ENCODE peak calls at places on chromosome 3, in four cellular contexts. X, K, Q and G are unnamed samples.

GRCh38 chr3:137121704-137122314 is 164.0 kb downstream of the IL20RB start:
- DNase-seq in X (no peak), K (no peak), Q (peak; percentile 10), G (no peak)

GRCh38 chr3:134885877-134886621 is 91.0 kb downstream of the EPHB1 start:
- DNase-seq in X (no peak), K (no peak), Q (no peak), G (no peak)

GRCh38 chr3:7585052-7585451 is 724.1 kb downstream of the GRM7 start:
- DNase-seq in X (no peak), K (no peak), Q (no peak), G (no peak)

GRCh38 chr3:149007567-149008257 is 16.4 kb downstream of the GYG1 start:
- DNase-seq in X (no peak), K (no peak), Q (no peak), G (no peak)

GRCh38 chr3:37181766-37182165 is 7.4 kb upstream of the LRRFIP2 start:
- DNase-seq in X (no peak), K (no peak), Q (no peak), G (no peak)

GRCh38 chr3:194938845-194939531 is 253.3 kb downstream of the FAM43A start:
- DNase-seq in X (no peak), K (peak; percentile 44), Q (peak; percentile 37), G (no peak)

GRCh38 chr3:45644467-45645201 is 44.6 kb upstream of the SACM1L start:
- DNase-seq in X (no peak), K (no peak), Q (no peak), G (no peak)

GRCh38 chr3:112633191-112633590 is 7.8 kb downstream of the CCDC80 start:
- DNase-seq in X (no peak), K (no peak), Q (no peak), G (no peak)

GRCh38 chr3:188574885-188575284 is 420.9 kb downstream of the LPP start:
- DNase-seq in X (no peak), K (no peak), Q (no peak), G (no peak)

GRCh38 chr3:129845956-129846355 is 47.6 kb downstream of the TMCC1 start:
- DNase-seq in X (no peak), K (no peak), Q (no peak), G (no peak)

GRCh38 chr3:172201136-172201989 is 162.0 kb downstream of the FNDC3B start:
- DNase-seq in X (peak; percentile 68), K (no peak), Q (peak; percentile 74), G (no peak)

GRCh38 chr3:186414735-186415419 is 52.8 kb upstream of the DGKG start:
- DNase-seq in X (no peak), K (no peak), Q (peak; percentile 30), G (no peak)

GRCh38 chr3:161444678-161445077 is 51.9 kb upstream of the OTOL1 start:
- DNase-seq in X (no peak), K (no peak), Q (no peak), G (no peak)

GRCh38 chr3:126934149-126934548 is 48.8 kb upstream of the PLXNA1 start:
- DNase-seq in X (peak; percentile 8), K (no peak), Q (no peak), G (no peak)

GRCh38 chr3:89702404-89702803 is 595.0 kb downstream of the EPHA3 start:
- DNase-seq in X (no peak), K (no peak), Q (no peak), G (no peak)

GRCh38 chr3:74129056-74129455 is 485.4 kb downstream of the CNTN3 start:
- DNase-seq in X (no peak), K (no peak), Q (no peak), G (no peak)

GRCh38 chr3:41199866-41200668 is 762 bp downstream of the CTNNB1 start:
- DNase-seq in X (peak; percentile 22), K (no peak), Q (peak; percentile 44), G (peak; percentile 14)

GRCh38 chr3:7709383-7710082 is 792.1 kb upstream of the LMCD1 start:
- DNase-seq in X (no peak), K (no peak), Q (no peak), G (no peak)

GRCh38 chr3:73188707-73189106 is 127.2 kb downstream of the EBLN2 start:
- DNase-seq in X (no peak), K (no peak), Q (no peak), G (no peak)

GRCh38 chr3:67291287-67292252 is 293.5 kb downstream of the KBTBD8 start:
- DNase-seq in X (no peak), K (no peak), Q (no peak), G (no peak)

GRCh38 chr3:122858373-122858772 is 63.5 kb downstream of the SLC49A4 start:
- DNase-seq in X (no peak), K (no peak), Q (no peak), G (no peak)

GRCh38 chr3:168885028-168885427 is 778.5 kb downstream of the MECOM start:
- DNase-seq in X (no peak), K (no peak), Q (no peak), G (no peak)

GRCh38 chr3:119812491-119813058 is 30.7 kb downstream of the NR1I2 start:
- DNase-seq in X (no peak), K (no peak), Q (no peak), G (no peak)
- H3K27ac ChIP-seq in X (no peak overlapping the region), K (no peak overlapping the region), Q (no peak overlapping the region), G (no peak overlapping the region)

GRCh38 chr3:184040010-184040409 is 8.5 kb downstream of the HTR3D start:
- DNase-seq in X (no peak), K (no peak), Q (no peak), G (no peak)
- TF ChIP-seq CTCF in X (no peak), K (no peak), Q (no peak), G (no peak)

DNA sequence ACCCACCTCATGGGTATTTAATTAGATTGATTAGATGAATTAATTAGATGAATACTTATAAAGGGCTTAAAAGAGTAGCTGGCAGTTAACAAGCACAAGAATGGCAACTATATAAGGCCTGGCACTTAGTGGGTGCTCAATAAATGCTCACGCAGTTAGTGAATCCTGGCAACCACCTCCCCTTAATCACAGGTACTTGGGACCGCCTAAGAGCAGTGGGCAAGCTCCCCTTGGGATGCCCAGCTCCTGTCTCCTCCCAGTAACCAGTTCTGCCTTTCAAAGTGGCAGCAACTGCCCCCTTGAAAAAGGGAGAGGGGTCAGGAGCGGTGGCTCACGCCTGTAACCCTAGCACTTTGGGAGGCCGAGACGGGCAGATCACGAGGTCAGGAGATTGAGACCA is 4.6 kb downstream of the LYZL4 start:
- DNase-seq in X (no peak), K (no peak), Q (no peak), G (no peak)
- H3K9me3 ChIP-seq in X (no peaks in the 10 kb centered on the region), K (no peaks in the 10 kb centered on the region), Q (no peaks in the 10 kb centered on the region), G (no peaks in the 10 kb centered on the region)

DNA sequence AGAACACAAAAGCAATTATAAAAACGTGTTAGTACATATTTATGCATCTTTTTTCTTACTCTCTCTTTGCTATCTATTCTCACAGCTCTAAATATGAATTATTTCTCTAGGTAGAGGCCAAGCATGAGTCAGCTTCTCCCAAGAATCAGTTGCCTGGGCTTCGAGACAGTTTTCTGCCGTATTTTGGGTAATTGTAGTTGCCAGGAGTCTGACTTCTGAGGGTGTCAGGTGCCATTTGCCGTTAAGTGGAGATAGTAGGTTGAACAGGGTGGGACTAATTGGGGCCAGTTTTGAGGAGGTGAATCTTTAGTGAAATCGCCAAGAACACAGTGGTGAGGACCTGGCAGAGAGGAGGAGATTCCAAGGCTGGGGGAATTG is 7.8 kb upstream of the NRROS start:
- DNase-seq in X (no peak), K (no peak), Q (no peak), G (no peak)
- H3K27ac ChIP-seq in X (no peak overlapping the region), K (peak overlapping the region; percentile 56), Q (peak overlapping the region; percentile 94), G (peak overlapping the region; percentile 90)

GRCh38 chr3:193190387-193190786 is 50.6 kb upstream of the PLAAT1 start:
- DNase-seq in X (no peak), K (no peak), Q (no peak), G (no peak)
- TF ChIP-seq CTCF in X (no peak), K (no peak), Q (no peak), G (no peak)

DNA sequence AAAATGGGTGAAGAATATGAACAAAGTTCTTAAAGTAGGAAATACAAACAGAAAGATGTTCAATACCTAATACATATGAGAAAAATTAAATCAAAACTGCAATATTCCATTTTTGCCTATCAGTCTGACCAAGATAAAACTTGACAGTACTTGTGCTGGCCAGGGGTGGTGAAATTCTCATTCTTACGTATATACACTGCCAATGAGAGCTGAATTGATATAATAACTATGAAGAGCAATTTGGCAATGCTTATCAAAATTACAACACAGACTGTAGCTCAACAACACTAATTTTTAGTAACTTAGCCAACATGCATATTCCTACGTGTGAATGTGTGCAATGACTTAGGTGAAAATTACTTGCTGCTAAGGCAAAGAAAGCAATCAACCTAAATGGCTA is 90.2 kb downstream of the SETD2 start:
- DNase-seq in X (no peak), K (no peak), Q (no peak), G (no peak)
- H3K9me3 ChIP-seq in X (no peaks in the 10 kb centered on the region), K (no peaks in the 10 kb centered on the region), Q (no peaks in the 10 kb centered on the region), G (no peaks in the 10 kb centered on the region)

GRCh38 chr3:13338231-13338630 is 81.9 kb downstream of the NUP210 start:
- DNase-seq in X (no peak), K (no peak), Q (no peak), G (no peak)
- H3K27ac ChIP-seq in X (no peak overlapping the region), K (no peak overlapping the region), Q (no peak overlapping the region), G (no peak overlapping the region)